ENCODE peak calls at places on chromosomes 12 and 14, in five cellular contexts. W is activated T-helper 1 cell treated with anti-CD3 and anti-CD28 coated beads, Interleukin-2, amount 50 U/mL, for 16 hours; U is progenitor cell of endocrine pancreas; Q is A549; K is NCI-H2171. N is an unnamed sample.

GRCh38 chr14:90987140-90987539 is 73.3 kb downstream of the RPS6KA5 start:
- DNase-seq in W (no peak), U (no peak), Q (no peak), K (no peak), N (no peak)

GRCh38 chr12:111597731-111598636 is 1.1 kb downstream of the ATXN2 start:
- DNase-seq in W (peak; percentile 6), U (peak; percentile 42), Q (peak; percentile 52), K (peak; percentile 15), N (peak; percentile 74)

GRCh38 chr14:56183631-56184157 is 65.5 kb downstream of the PELI2 start:
- DNase-seq in W (no peak), U (no peak), Q (no peak), K (no peak), N (no peak)

GRCh38 chr12:3658327-3659163 is 94.4 kb downstream of the CRACR2A start:
- DNase-seq in W (no peak), U (peak; percentile 34), Q (no peak), K (no peak), N (no peak)

GRCh38 chr14:99393059-99393655 is 87.5 kb downstream of the SETD3 start:
- DNase-seq in W (no peak), U (no peak), Q (peak; percentile 56), K (peak; percentile 33), N (no peak)

GRCh38 chr12:71045781-71046180 is 112.0 kb downstream of the TSPAN8 start:
- DNase-seq in W (no peak), U (no peak), Q (peak; percentile 4), K (no peak), N (no peak)

GRCh38 chr12:46617167-46617566 is 208.6 kb downstream of the SLC38A4 start:
- DNase-seq in W (no peak), U (no peak), Q (no peak), K (no peak), N (no peak)

GRCh38 chr12:112347521-112347920 is 34.7 kb downstream of the HECTD4 start:
- DNase-seq in W (no peak), U (no peak), Q (no peak), K (peak; percentile 64), N (no peak)

GRCh38 chr12:57477710-57478681 is 1.7 kb downstream of the ARHGAP9 start:
- DNase-seq in W (no peak), U (no peak), Q (no peak), K (no peak), N (no peak)

GRCh38 chr12:103495783-103496456 is at the start of gene C12orf42:
- DNase-seq in W (no peak), U (peak; percentile 20), Q (peak; percentile 75), K (peak; percentile 65), N (peak; percentile 43)

GRCh38 chr12:84807249-84807648 is 105.3 kb downstream of the SLC6A15 start:
- DNase-seq in W (no peak), U (no peak), Q (no peak), K (no peak), N (no peak)

GRCh38 chr12:88985631-88986030 is 366.7 kb downstream of the DUSP6 start:
- DNase-seq in W (no peak), U (no peak), Q (no peak), K (no peak), N (no peak)

GRCh38 chr12:123743002-123743401 is 19.1 kb upstream of the DNAH10 start:
- DNase-seq in W (no peak), U (no peak), Q (no peak), K (no peak), N (no peak)

GRCh38 chr12:94798107-94798506 is 147.8 kb upstream of the TMCC3 start:
- DNase-seq in W (no peak), U (no peak), Q (no peak), K (peak; percentile 79), N (no peak)

GRCh38 chr12:64392221-64392620 is 1.7 kb upstream of the C12orf56 start:
- DNase-seq in W (no peak), U (no peak), Q (peak; percentile 74), K (no peak), N (no peak)

GRCh38 chr12:122116707-122117535 is 38.4 kb downstream of the MLXIP start:
- DNase-seq in W (no peak), U (no peak), Q (peak; percentile 42), K (no peak), N (peak; percentile 39)

N was measured in lower lobe of right lung.